ENCODE peak calls at places on chromosome 14, in four cellular contexts. B, A, Z and M are unnamed samples.

GRCh38 chr14:60862283-60862682 is 118.6 kb downstream of the TRMT5 start:
- DNase-seq in B (no peak), A (no peak), Z (no peak), M (no peak)

GRCh38 chr14:100440207-100440631 is 117.1 kb downstream of the SLC25A47 start:
- DNase-seq in B (peak; percentile 72), A (peak; percentile 73), Z (peak; percentile 79), M (peak; percentile 89)

GRCh38 chr14:74360163-74360562 is 11.9 kb downstream of the VRTN start:
- DNase-seq in B (no peak), A (no peak), Z (no peak), M (no peak)

GRCh38 chr14:22610931-22611330 is 12.8 kb downstream of the ABHD4 start:
- DNase-seq in B (no peak), A (no peak), Z (no peak), M (no peak)

GRCh38 chr14:80475074-80475473 is 263.8 kb upstream of the DIO2 start:
- DNase-seq in B (no peak), A (no peak), Z (no peak), M (no peak)

GRCh38 chr14:64628940-64629403 is 75.3 kb upstream of the PLEKHG3 start:
- DNase-seq in B (no peak), A (no peak), Z (no peak), M (peak; percentile 83)

GRCh38 chr14:38992067-38992835 is 110.8 kb downstream of the SEC23A start:
- DNase-seq in B (no peak), A (no peak), Z (no peak), M (no peak)

GRCh38 chr14:29442720-29443119 is 484.9 kb downstream of the PRKD1 start:
- DNase-seq in B (no peak), A (no peak), Z (no peak), M (no peak)

GRCh38 chr14:21990116-21990515 is 316.5 kb upstream of the OR4E1 start:
- DNase-seq in B (no peak), A (no peak), Z (no peak), M (no peak)

DNA sequence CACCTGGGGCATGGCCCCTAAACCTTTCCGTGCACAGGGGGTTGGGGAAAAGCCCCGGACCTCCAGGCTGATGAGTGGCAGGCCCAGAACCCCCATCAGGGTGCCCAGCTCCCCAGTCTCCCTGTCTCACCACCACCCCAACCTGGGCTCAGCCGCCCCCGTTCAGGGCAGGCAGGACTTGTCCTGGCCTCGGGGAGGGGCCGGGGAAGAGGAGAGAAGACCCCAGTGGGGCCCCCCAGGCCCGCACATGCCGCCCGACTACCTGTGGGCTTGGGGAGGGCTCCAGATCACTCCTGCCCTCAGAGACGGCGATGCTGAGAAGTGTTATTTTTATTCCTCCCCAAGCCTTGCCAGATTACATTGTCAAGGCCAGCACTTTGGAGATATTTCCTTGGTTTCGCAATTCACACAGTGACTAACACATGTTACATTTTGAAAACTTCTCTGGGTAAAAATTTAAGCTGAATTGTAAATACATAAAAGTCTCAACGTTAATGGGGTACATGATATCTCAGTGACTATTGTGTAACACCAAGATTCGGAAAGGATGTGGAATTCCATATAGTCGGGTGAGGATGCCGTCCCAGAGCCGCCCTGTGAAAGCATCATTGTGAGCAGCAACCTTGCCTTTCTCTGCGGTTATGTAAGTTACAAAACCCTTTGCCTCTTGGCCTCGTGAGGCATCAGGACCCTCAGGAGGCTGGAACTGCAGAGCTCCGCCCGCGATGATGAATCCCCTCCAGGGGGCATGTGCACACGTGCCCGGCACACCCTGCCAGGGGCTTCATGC is 85.6 kb upstream of the DIO3 start:
- DNase-seq in B (no peak), A (peak; percentile 29), Z (no peak), M (peak; percentile 85)
- TF ChIP-seq USF2 in B (no peak), A (no peak), Z (no peak), M (peak; percentile 66)

GRCh38 chr14:103552811-103553210 is 9.6 kb downstream of the BAG5 start:
- DNase-seq in B (no peak), A (no peak), Z (no peak), M (no peak)

GRCh38 chr14:103552011-103552797 is 10.3 kb downstream of the BAG5 start:
- DNase-seq in B (no peak), A (no peak), Z (no peak), M (no peak)

GRCh38 chr14:103549361-103550311 is 12.8 kb downstream of the BAG5 start:
- DNase-seq in B (peak; percentile 19), A (peak; percentile 89), Z (no peak), M (no peak)

GRCh38 chr14:103550451-103551337 is 11.8 kb downstream of the BAG5 start:
- DNase-seq in B (peak; percentile 11), A (no peak), Z (no peak), M (no peak)

DNA sequence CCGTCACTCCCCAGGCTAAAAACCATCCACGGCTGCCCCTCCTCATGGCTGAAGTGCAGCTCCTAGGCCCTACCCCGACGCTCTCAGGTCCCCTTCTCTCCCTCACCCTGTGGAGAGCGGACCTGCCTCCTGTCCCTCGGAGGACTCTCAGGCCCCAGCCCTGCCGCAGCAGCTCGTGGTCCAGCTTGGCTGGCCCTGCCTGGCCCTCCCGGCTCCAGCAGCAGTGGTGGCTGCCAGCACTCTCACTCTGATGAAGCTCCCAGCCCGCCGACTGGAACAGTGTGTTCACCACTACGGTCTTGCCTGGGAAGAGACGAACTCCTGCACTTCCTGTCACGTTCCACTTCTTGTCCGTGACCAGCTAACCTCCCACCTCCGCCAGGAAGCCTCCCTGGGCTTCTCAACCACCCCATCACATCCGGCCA is 11.1 kb downstream of the BAG5 start:
- DNase-seq in B (no peak), A (no peak), Z (no peak), M (no peak)
- TF ChIP-seq NR3C1 in B (no peak), A (no peak), Z (no peak), M (no peak)

GRCh38 chr14:76918751-76919421 is 92.7 kb downstream of the LRRC74A start:
- DNase-seq in B (peak; percentile 53), A (peak; percentile 24), Z (peak; percentile 84), M (peak; percentile 96)

GRCh38 chr14:76919811-76920571 is 93.8 kb downstream of the LRRC74A start:
- DNase-seq in B (no peak), A (peak; percentile 20), Z (no peak), M (no peak)

GRCh38 chr14:76922092-76922491 is 95.9 kb downstream of the LRRC74A start:
- DNase-seq in B (no peak), A (no peak), Z (no peak), M (no peak)

GRCh38 chr14:76919431-76919810 is 93.2 kb downstream of the LRRC74A start:
- DNase-seq in B (no peak), A (no peak), Z (no peak), M (no peak)

GRCh38 chr14:76920572-76921175 is 94.5 kb downstream of the LRRC74A start:
- DNase-seq in B (peak; percentile 49), A (no peak), Z (no peak), M (no peak)
- TF ChIP-seq USF2 in B (no peak), A (no peak), Z (no peak), M (no peak)

DNA sequence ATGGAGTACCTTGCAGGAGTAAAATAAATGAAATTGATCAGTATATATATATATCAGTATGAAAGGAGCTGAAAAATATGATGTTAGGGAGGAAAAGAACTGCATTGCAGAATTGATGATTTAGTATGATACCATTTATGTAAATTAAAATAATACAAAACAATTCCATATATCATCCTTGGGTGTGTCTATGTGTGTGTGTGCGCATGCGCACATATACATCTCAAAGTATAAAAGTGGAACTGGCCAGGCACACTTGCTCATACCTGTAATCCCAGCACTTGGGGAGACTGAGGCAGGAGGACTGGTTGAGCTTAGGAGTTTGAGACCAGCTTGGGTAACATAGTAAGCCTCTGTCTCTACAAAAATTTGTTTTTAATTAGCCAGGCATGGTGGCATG is 15.4 kb downstream of the GALNT16 start:
- DNase-seq in B (no peak), A (no peak), Z (no peak), M (no peak)
- TF ChIP-seq NR3C1 in B (no peak), A (no peak), Z (no peak), M (no peak)